ENCODE peak calls at places on chromosomes 12 and 14, in five cellular contexts. Y, B, Z, N and I are unnamed samples.

GRCh38 chr14:104586832-104587620 is 7.5 kb downstream of the C14orf180 start:
- DNase-seq in Y (no peak), B (no peak), Z (no peak), N (no peak), I (no peak)

GRCh38 chr14:34203271-34203722 is 252.4 kb upstream of the EGLN3 start:
- DNase-seq in Y (peak; percentile 83), B (no peak), Z (no peak), N (no peak), I (peak; percentile 70)

GRCh38 chr12:105928436-105928835 is 210.3 kb downstream of the NUAK1 start:
- DNase-seq in Y (peak; percentile 26), B (no peak), Z (no peak), N (no peak), I (peak; percentile 82)

GRCh38 chr12:66603981-66604380 is 74.9 kb downstream of the GRIP1 start:
- DNase-seq in Y (no peak), B (no peak), Z (no peak), N (no peak), I (no peak)

GRCh38 chr12:52334185-52334584 is 13.0 kb upstream of the KRT83 start:
- DNase-seq in Y (no peak), B (no peak), Z (no peak), N (no peak), I (no peak)

GRCh38 chr12:28807535-28807934 is 341.5 kb upstream of the FAR2 start:
- DNase-seq in Y (no peak), B (no peak), Z (no peak), N (no peak), I (no peak)

GRCh38 chr12:109512608-109513007 is 35.2 kb downstream of the UBE3B start:
- DNase-seq in Y (no peak), B (no peak), Z (no peak), N (no peak), I (no peak)

GRCh38 chr12:33876618-33877017 is 145.7 kb upstream of the ALG10 start:
- DNase-seq in Y (peak; percentile 61), B (no peak), Z (no peak), N (no peak), I (no peak)

GRCh38 chr12:131607658-131608447 is 103.0 kb upstream of the SFSWAP start:
- DNase-seq in Y (no peak), B (no peak), Z (no peak), N (no peak), I (no peak)

GRCh38 chr12:90023207-90023870 is 314.7 kb upstream of the ATP2B1 start:
- DNase-seq in Y (peak; percentile 55), B (no peak), Z (no peak), N (no peak), I (no peak)

GRCh38 chr12:42343721-42344120 is 17.8 kb downstream of the PPHLN1 start:
- DNase-seq in Y (no peak), B (no peak), Z (no peak), N (no peak), I (no peak)

GRCh38 chr12:7667025-7667575 is 1.4 kb upstream of the APOBEC1 start:
- DNase-seq in Y (peak; percentile 15), B (no peak), Z (peak; percentile 31), N (peak; percentile 19), I (no peak)

GRCh38 chr14:52950410-52950897 is 396 bp downstream of the FERMT2 start:
- DNase-seq in Y (no peak), B (peak; percentile 74), Z (peak; percentile 48), N (no peak), I (no peak)

GRCh38 chr12:130367003-130367402 is 29.3 kb downstream of the PIWIL1 start:
- DNase-seq in Y (no peak), B (no peak), Z (no peak), N (no peak), I (no peak)

GRCh38 chr12:115885040-115885439 is 392.5 kb downstream of the MED13L start:
- DNase-seq in Y (peak; percentile 47), B (no peak), Z (no peak), N (no peak), I (no peak)

GRCh38 chr12:131641315-131641714 is 69.6 kb upstream of the SFSWAP start:
- DNase-seq in Y (no peak), B (no peak), Z (no peak), N (no peak), I (no peak)

GRCh38 chr14:104858811-104859426 is 6.1 kb upstream of the CEP170B start:
- DNase-seq in Y (no peak), B (no peak), Z (no peak), N (no peak), I (no peak)

GRCh38 chr12:32988982-32989381 is 92.4 kb upstream of the PKP2 start:
- DNase-seq in Y (peak; percentile 32), B (peak; percentile 21), Z (no peak), N (no peak), I (no peak)

GRCh38 chr14:85534435-85534834 is 4.5 kb downstream of the FLRT2 start:
- DNase-seq in Y (no peak), B (peak; percentile 62), Z (no peak), N (no peak), I (no peak)

GRCh38 chr14:101193126-101193844 is 289.8 kb upstream of the RTL1 start:
- DNase-seq in Y (no peak), B (no peak), Z (no peak), N (no peak), I (no peak)

GRCh38 chr12:27779416-27779815 is 617 bp upstream of the KLHL42 start:
- DNase-seq in Y (no peak), B (peak; percentile 48), Z (peak; percentile 15), N (no peak), I (no peak)

DNA sequence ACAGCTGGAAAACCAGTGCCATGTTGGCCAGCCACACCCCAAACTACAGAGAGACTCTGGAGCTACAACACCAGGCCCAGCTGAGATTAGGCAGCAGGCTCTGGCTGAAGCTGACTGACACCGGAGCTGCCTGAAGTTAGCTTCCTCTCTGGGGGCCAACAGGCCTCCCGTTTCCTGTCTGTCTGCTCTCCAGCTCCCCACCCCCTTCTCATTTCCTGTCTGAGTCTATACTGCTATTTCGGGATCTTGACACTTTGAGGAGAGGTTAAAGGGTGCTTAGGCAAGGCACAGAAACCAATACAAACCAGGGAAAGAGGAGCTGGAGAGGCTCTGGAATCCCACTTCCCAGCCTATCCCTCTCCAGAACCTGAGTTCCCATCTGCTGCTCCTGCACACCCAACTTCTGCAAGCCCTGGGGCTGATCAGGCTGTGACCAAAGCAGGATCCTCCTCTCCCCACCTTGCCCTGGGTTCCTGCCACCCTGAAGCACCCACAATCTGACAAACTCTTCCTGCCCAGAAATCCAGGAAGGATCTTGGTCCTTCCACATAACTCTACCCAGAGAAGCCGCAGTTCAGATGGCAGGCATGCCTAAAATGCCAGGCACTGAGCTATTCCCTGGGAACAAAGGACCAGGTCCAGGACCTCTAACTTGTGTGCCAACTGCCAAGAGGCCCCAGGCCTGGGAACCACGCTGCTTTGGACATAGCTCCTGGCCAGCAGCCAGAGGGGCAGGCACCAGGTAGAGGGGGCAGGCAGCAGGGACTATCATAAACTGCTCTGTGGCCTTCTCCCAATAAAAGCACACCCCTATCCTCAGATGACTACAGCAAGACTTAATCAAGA is 39.9 kb downstream of the PRPF40B start:
- DNase-seq in Y (peak; percentile 44), B (no peak), Z (no peak), N (no peak), I (no peak)
- H3K27ac ChIP-seq in Y (no peak overlapping the region), B (no peak overlapping the region), Z (no peak overlapping the region), N (no peak overlapping the region), I (peak overlapping the region; percentile 25)

DNA sequence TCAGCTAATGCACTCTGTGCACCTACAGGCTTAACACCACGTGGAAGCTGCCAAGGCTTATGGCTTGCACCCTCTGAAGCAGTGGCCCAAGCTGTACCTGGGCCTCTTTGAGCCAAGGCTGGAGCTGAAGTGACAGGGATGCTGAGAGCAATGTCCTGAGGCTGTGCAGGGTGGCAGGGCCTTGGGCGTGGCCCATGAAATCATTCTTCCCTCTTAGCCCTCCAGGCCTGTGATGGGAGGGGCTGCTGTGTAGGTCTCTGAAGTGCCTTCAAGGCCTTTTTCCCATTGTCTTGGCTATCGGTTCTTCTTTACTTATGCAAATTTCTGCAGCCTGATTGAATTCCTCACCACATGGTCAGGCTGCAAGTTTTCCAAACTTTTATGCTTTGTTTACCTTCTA is 47.4 kb upstream of the TMTC1 start:
- DNase-seq in Y (no peak), B (no peak), Z (no peak), N (no peak), I (no peak)
- H3K27ac ChIP-seq in Y (no peak overlapping the region), B (no peak overlapping the region), Z (no peak overlapping the region), N (no peak overlapping the region), I (no peak overlapping the region)

GRCh38 chr12:120238224-120238616 is 27.3 kb downstream of the PXN start:
- DNase-seq in Y (no peak), B (no peak), Z (no peak), N (no peak), I (no peak)
- H3K27ac ChIP-seq in Y (peak overlapping the region; percentile 89), B (no peak overlapping the region), Z (peak overlapping the region; percentile 93), N (peak overlapping the region; percentile 76), I (peak overlapping the region; percentile 99)

DNA sequence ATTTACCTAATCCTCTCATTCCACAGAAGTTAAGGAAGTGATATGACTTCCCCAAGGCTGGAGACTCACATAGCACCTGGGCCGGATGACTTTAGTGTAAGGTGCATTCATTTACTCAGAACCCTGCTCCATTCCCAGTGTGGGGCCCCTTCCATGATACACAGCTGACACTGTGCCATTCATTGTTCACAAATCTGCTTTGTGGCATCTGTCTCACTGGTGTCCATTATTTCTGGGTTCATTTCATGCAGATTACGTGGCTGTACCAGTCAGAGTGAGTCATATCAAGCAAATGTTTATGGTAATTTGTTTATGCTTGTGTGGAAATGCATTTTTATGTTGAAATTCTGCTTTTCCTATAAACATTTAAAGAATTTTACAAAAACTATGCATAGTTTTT is 5.2 kb downstream of the ANO4 start:
- DNase-seq in Y (peak; percentile 27), B (no peak), Z (no peak), N (no peak), I (no peak)
- H3K27ac ChIP-seq in Y (no peak overlapping the region), B (no peak overlapping the region), Z (no peak overlapping the region), N (no peak overlapping the region), I (peak overlapping the region; percentile 41)